ENCODE peak calls at places on chromosomes 4 and X, in six cellular contexts. C, G, D, A, I and Z are unnamed samples.

GRCh38 chr4:86927843-86928395 is 6.9 kb upstream of the AFF1 start:
- DNase-seq in A (no peak), D (peak; percentile 3), C (peak; percentile 99), G (no peak), I (peak; percentile 95), Z (no peak)

GRCh38 chrX:96538104-96538725 is 146.4 kb upstream of the DIAPH2 start:
- DNase-seq in D (no peak), I (peak; percentile 58), G (no peak), C (no peak), A (no peak), Z (peak; percentile 51)

GRCh38 chr4:151673913-151674520 is 86.8 kb downstream of the GATB start:
- DNase-seq in I (no peak), A (no peak), D (no peak), G (no peak), C (no peak), Z (no peak)

GRCh38 chrX:11558972-11559371 is 106.7 kb downstream of the ARHGAP6 start:
- DNase-seq in C (no peak), I (peak; percentile 4), A (no peak), G (peak; percentile 43), D (peak; percentile 45), Z (peak; percentile 60)

GRCh38 chr4:53240573-53240972 is 125.3 kb downstream of the SCFD2 start:
- DNase-seq in D (no peak), G (no peak), A (no peak), I (no peak), C (no peak), Z (no peak)

GRCh38 chrX:100948557-100948956 is 19.8 kb upstream of the XKRX start:
- DNase-seq in A (no peak), D (no peak), C (no peak), G (no peak), I (no peak), Z (no peak)

GRCh38 chrX:8042304-8042703 is 115.1 kb upstream of the PNPLA4 start:
- DNase-seq in A (no peak), C (no peak), I (no peak), D (no peak), G (no peak), Z (peak; percentile 51)

GRCh38 chr4:26055855-26056254 is 141.8 kb downstream of the SMIM20 start:
- DNase-seq in C (no peak), D (no peak), A (no peak), I (no peak), G (no peak), Z (no peak)

GRCh38 chrX:154443479-154443910 is 446 bp upstream of the FAM50A start:
- DNase-seq in A (no peak), I (peak; percentile 40), D (no peak), C (no peak), G (no peak), Z (peak; percentile 35)

GRCh38 chrX:50905334-50905733 is 5.2 kb upstream of the BMP15 start:
- DNase-seq in D (no peak), C (no peak), G (peak; percentile 49), I (no peak), A (no peak), Z (peak; percentile 4)

GRCh38 chrX:22686138-22686541 is 313.6 kb upstream of the DDX53 start:
- DNase-seq in G (no peak), I (no peak), C (peak; percentile 73), D (no peak), A (no peak), Z (no peak)

GRCh38 chrX:138890491-138890890 is 179.0 kb upstream of the FGF13 start:
- DNase-seq in D (no peak), I (no peak), C (no peak), A (no peak), G (no peak), Z (no peak)

GRCh38 chr4:71368906-71369305 is 30.1 kb downstream of the SLC4A4 start:
- DNase-seq in I (no peak), D (no peak), A (no peak), C (no peak), G (no peak), Z (no peak)

GRCh38 chr4:150348079-150348478 is 233.9 kb upstream of the MAB21L2 start:
- DNase-seq in I (no peak), G (no peak), D (no peak), A (no peak), C (peak; percentile 65), Z (no peak)

GRCh38 chrX:40154853-40155616 is 57.3 kb upstream of the BCOR start:
- DNase-seq in D (peak; percentile 75), G (peak; percentile 52), A (no peak), I (peak; percentile 68), C (peak; percentile 50), Z (peak; percentile 80)

GRCh38 chrX:109535578-109535977 is 1.1 kb upstream of the NXT2 start:
- DNase-seq in I (no peak), A (no peak), G (no peak), D (no peak), C (no peak), Z (no peak)

GRCh38 chr4:89539797-89540711 is 232.5 kb upstream of the GPRIN3 start:
- DNase-seq in G (no peak), I (no peak), D (no peak), A (no peak), C (peak; percentile 21), Z (peak; percentile 13)

GRCh38 chr4:176791591-176792347 is 953 bp downstream of the VEGFC start:
- DNase-seq in D (peak; percentile 38), A (peak; percentile 26), C (peak; percentile 54), I (no peak), G (peak; percentile 58), Z (peak; percentile 28)

GRCh38 chr4:149784018-149784417 is 31.6 kb downstream of the IQCM start:
- DNase-seq in G (no peak), D (no peak), A (no peak), I (no peak), C (peak; percentile 32), Z (no peak)

GRCh38 chr4:13540446-13541175 is 3.7 kb downstream of the NKX3-2 start:
- DNase-seq in I (no peak), G (peak; percentile 48), D (peak; percentile 32), C (no peak), A (no peak), Z (no peak)

GRCh38 chrX:11555759-11556158 is 110.0 kb downstream of the ARHGAP6 start:
- DNase-seq in I (no peak), A (no peak), G (no peak), C (no peak), D (no peak), Z (no peak)

GRCh38 chrX:15653961-15654360 is 10.6 kb downstream of the CLTRN start:
- DNase-seq in G (no peak), I (no peak), D (no peak), A (no peak), C (no peak), Z (no peak)

GRCh38 chr4:87521757-87522374 is 7.3 kb downstream of the SPARCL1 start:
- DNase-seq in C (peak; percentile 37), I (no peak), D (no peak), G (no peak), A (no peak), Z (no peak)

GRCh38 chr4:114087596-114088230 is 108.3 kb upstream of the ARSJ start:
- DNase-seq in G (no peak), D (no peak), A (no peak), C (peak; percentile 87), I (no peak), Z (peak; percentile 37)

GRCh38 chr4:13953083-13953482 is 325.6 kb upstream of the BOD1L1 start:
- DNase-seq in I (no peak), D (no peak), C (no peak), A (no peak), G (no peak), Z (no peak)

GRCh38 chr4:23022032-23022431 is 329.3 kb downstream of the GBA3 start:
- DNase-seq in A (no peak), D (no peak), G (no peak), C (peak; percentile 9), I (peak; percentile 92), Z (peak; percentile 92)

GRCh38 chr4:98480535-98480934 is 177.9 kb downstream of the TSPAN5 start:
- DNase-seq in I (no peak), G (no peak), C (no peak), A (no peak), D (no peak), Z (no peak)

GRCh38 chr4:1217366-1217765 is 31.6 kb downstream of the CTBP1 start:
- DNase-seq in I (no peak), D (no peak), G (no peak), A (no peak), C (no peak), Z (no peak)
- H3K79me1 ChIP-seq in I (no peaks in the 10 kb centered on the region), D (no peaks in the 10 kb centered on the region), G (peaks cover 2% of the 10 kb centered on the region), A (peaks cover 19% of the 10 kb centered on the region), C (peaks cover 17% of the 10 kb centered on the region), Z (no peaks in the 10 kb centered on the region)

GRCh38 chr4:2357821-2358745 is 60.4 kb downstream of the ZFYVE28 start:
- DNase-seq in I (no peak), C (no peak), A (no peak), D (no peak), G (no peak), Z (no peak)
- H3K79me1 ChIP-seq in I (no peaks in the 10 kb centered on the region), C (no peaks in the 10 kb centered on the region), A (no peaks in the 10 kb centered on the region), D (no peaks in the 10 kb centered on the region), G (peaks cover 2% of the 10 kb centered on the region), Z (no peaks in the 10 kb centered on the region)

DNA sequence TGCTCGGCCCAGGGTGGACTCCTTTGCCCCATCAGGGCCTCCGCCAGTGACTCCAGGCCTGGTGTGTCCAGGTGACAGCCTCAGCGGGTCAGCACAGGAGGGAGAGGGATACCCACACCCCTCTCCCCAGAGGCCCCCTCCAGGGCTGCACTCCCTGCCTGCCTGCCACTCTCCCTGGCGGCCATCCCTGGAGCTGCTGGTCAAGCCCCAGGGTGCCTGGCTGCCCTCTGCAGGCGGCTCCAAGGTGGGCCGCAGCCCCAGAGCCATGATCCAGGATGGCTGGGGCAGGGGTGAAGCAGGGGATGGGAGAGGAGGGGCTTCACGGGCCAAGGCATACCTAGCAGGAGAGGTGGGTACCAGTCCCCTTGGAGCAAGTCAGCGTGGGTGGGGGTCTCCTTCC is 3.8 kb downstream of the FGFRL1 start:
- DNase-seq in A (no peak), G (no peak), I (no peak), C (no peak), D (no peak), Z (no peak)
- H3K79me1 ChIP-seq in A (peaks cover 47% of the 10 kb centered on the region), G (peaks cover 6% of the 10 kb centered on the region), I (peaks cover 2% of the 10 kb centered on the region), C (no peaks in the 10 kb centered on the region), D (no peaks in the 10 kb centered on the region), Z (no peaks in the 10 kb centered on the region)

GRCh38 chr4:1225272-1226166 is 23.4 kb downstream of the CTBP1 start:
- DNase-seq in I (no peak), A (no peak), G (no peak), D (no peak), C (no peak), Z (no peak)
- H3K79me1 ChIP-seq in I (no peaks in the 10 kb centered on the region), A (peaks cover 39% of the 10 kb centered on the region), G (peaks cover 11% of the 10 kb centered on the region), D (no peaks in the 10 kb centered on the region), C (peaks cover 21% of the 10 kb centered on the region), Z (peaks cover 5% of the 10 kb centered on the region)

GRCh38 chr4:1336079-1336478 is 10.9 kb upstream of the UVSSA start:
- DNase-seq in C (peak; percentile 39), G (no peak), I (peak; percentile 92), A (no peak), D (no peak), Z (no peak)
- H3K79me1 ChIP-seq in C (peaks cover 16% of the 10 kb centered on the region), G (peaks cover 6% of the 10 kb centered on the region), I (no peaks in the 10 kb centered on the region), A (peaks cover 9% of the 10 kb centered on the region), D (no peaks in the 10 kb centered on the region), Z (no peaks in the 10 kb centered on the region)